ENCODE peak calls at places on chromosomes 3 and 15, in six cellular contexts. U is neural crest cell, G is colonic mucosa, K is astrocyte, T is ovary, D is HFF-Myc. F is an unnamed sample.

GRCh38 chr3:40096561-40097506 is 212.7 kb upstream of the EIF1B start:
- DNase-seq in U (no peak), G (no peak), K (peak; percentile 30), T (peak; percentile 38), D (no peak), F (no peak)

GRCh38 chr3:38283810-38284775 is 2.0 kb downstream of the SLC22A14 start:
- DNase-seq in U (no peak), G (no peak), K (peak; percentile 48), T (no peak), D (peak; percentile 52), F (no peak)

GRCh38 chr3:193796089-193796488 is 203.1 kb downstream of the OPA1 start:
- DNase-seq in U (no peak), G (no peak), K (no peak), T (no peak), D (no peak), F (peak; percentile 30)

GRCh38 chr15:66878761-66879160 is 176.7 kb downstream of the SMAD6 start:
- DNase-seq in U (no peak), G (no peak), K (no peak), T (no peak), D (no peak), F (no peak)

GRCh38 chr3:123449986-123450474 is 1.1 kb upstream of the ADCY5 start:
- DNase-seq in U (peak; percentile 23), G (no peak), K (no peak), T (peak; percentile 74), D (no peak), F (no peak)

GRCh38 chr3:180265551-180265950 is 228.8 kb upstream of the PEX5L start:
- DNase-seq in U (no peak), G (no peak), K (peak; percentile 75), T (peak; percentile 26), D (no peak), F (peak; percentile 28)

GRCh38 chr3:53646723-53647122 is 152.3 kb downstream of the CACNA1D start:
- DNase-seq in U (no peak), G (no peak), K (no peak), T (no peak), D (no peak), F (no peak)

GRCh38 chr3:104604326-104605010 is 762.2 kb upstream of the ALCAM start:
- DNase-seq in U (no peak), G (no peak), K (peak; percentile 17), T (no peak), D (peak; percentile 3), F (peak; percentile 33)

GRCh38 chr3:152419748-152420147 is 151.0 kb downstream of the MBNL1 start:
- DNase-seq in U (no peak), G (no peak), K (no peak), T (no peak), D (no peak), F (no peak)

GRCh38 chr3:1196997-1197396 is 104.2 kb downstream of the CNTN6 start:
- DNase-seq in U (no peak), G (no peak), K (no peak), T (no peak), D (no peak), F (no peak)

GRCh38 chr15:69753867-69754266 is 301.2 kb downstream of the RPLP1 start:
- DNase-seq in U (no peak), G (no peak), K (no peak), T (no peak), D (no peak), F (no peak)

GRCh38 chr15:70863450-70864218 is 9.7 kb upstream of the LARP6 start:
- DNase-seq in U (no peak), G (no peak), K (peak; percentile 92), T (no peak), D (no peak), F (peak; percentile 72)

GRCh38 chr3:12970684-12971083 is 102.5 kb downstream of the IQSEC1 start:
- DNase-seq in U (no peak), G (no peak), K (no peak), T (no peak), D (no peak), F (no peak)

GRCh38 chr3:27802425-27802824 is 80.3 kb upstream of the EOMES start:
- DNase-seq in U (no peak), G (no peak), K (no peak), T (no peak), D (no peak), F (no peak)

GRCh38 chr3:23739536-23739935 is 66.2 kb upstream of the UBE2E1 start:
- DNase-seq in U (no peak), G (no peak), K (peak; percentile 84), T (no peak), D (no peak), F (peak; percentile 58)

GRCh38 chr15:70507772-70508351 is 255.5 kb downstream of the UACA start:
- DNase-seq in U (no peak), G (no peak), K (peak; percentile 73), T (no peak), D (no peak), F (peak; percentile 77)

GRCh38 chr3:170740726-170741591 is 129.0 kb downstream of the RPL22L1 start:
- DNase-seq in U (no peak), G (peak; percentile 21), K (peak; percentile 78), T (peak; percentile 64), D (peak; percentile 96), F (peak; percentile 87)

GRCh38 chr3:117660941-117661635 is 951.5 kb downstream of the TUSC7 start:
- DNase-seq in U (no peak), G (no peak), K (peak; percentile 90), T (no peak), D (no peak), F (no peak)

GRCh38 chr3:113002676-113003075 is 11.9 kb downstream of the GTPBP8 start:
- DNase-seq in U (no peak), G (no peak), K (no peak), T (no peak), D (no peak), F (no peak)

GRCh38 chr3:146803746-146804145 is 198.6 kb upstream of the PLSCR5 start:
- DNase-seq in U (no peak), G (no peak), K (peak; percentile 83), T (no peak), D (peak; percentile 84), F (no peak)

GRCh38 chr15:68829068-68829467 is 8.4 kb upstream of the ANP32A start:
- DNase-seq in U (no peak), G (no peak), K (no peak), T (no peak), D (no peak), F (peak; percentile 40)

GRCh38 chr3:126341755-126342150 is 15.5 kb downstream of the KLF15 start:
- DNase-seq in U (no peak), G (no peak), K (no peak), T (no peak), D (no peak), F (no peak)

GRCh38 chr3:133136114-133137041 is 98.2 kb downstream of the TMEM108 start:
- DNase-seq in U (no peak), G (no peak), K (no peak), T (no peak), D (no peak), F (peak; percentile 35)

GRCh38 chr15:69074011-69074842 is 59.7 kb downstream of the NOX5 start:
- DNase-seq in U (peak; percentile 46), G (peak; percentile 87), K (peak; percentile 66), T (no peak), D (peak; percentile 22), F (peak; percentile 73)

GRCh38 chr3:157868168-157868567 is 238.1 kb downstream of the SHOX2 start:
- DNase-seq in U (no peak), G (no peak), K (peak; percentile 42), T (no peak), D (no peak), F (peak; percentile 14)

GRCh38 chr3:50164056-50164455 is 8.9 kb downstream of the SEMA3F start:
- DNase-seq in U (no peak), G (peak; percentile 77), K (peak; percentile 92), T (peak; percentile 70), D (peak; percentile 56), F (peak; percentile 98)

GRCh38 chr3:50806806-50807205 is 132.1 kb downstream of the DOCK3 start:
- DNase-seq in U (no peak), G (no peak), K (peak; percentile 25), T (no peak), D (no peak), F (no peak)

GRCh38 chr15:59686389-59686788 is 2.7 kb downstream of the BNIP2 start:
- DNase-seq in U (no peak), G (peak; percentile 32), K (no peak), T (no peak), D (no peak), F (no peak)

GRCh38 chr3:30681276-30682211 is 75.1 kb downstream of the TGFBR2 start:
- DNase-seq in U (no peak), G (peak; percentile 29), K (peak; percentile 50), T (peak; percentile 56), D (peak; percentile 87), F (peak; percentile 12)

GRCh38 chr3:74897006-74897405 is 282.5 kb upstream of the CNTN3 start:
- DNase-seq in U (no peak), G (no peak), K (no peak), T (no peak), D (no peak), F (peak; percentile 11)
- TF ChIP-seq CTCF in U (peak; percentile 52), G (no peak), K (no peak), T (no peak), D (no peak), F (peak; percentile 21)

DNA sequence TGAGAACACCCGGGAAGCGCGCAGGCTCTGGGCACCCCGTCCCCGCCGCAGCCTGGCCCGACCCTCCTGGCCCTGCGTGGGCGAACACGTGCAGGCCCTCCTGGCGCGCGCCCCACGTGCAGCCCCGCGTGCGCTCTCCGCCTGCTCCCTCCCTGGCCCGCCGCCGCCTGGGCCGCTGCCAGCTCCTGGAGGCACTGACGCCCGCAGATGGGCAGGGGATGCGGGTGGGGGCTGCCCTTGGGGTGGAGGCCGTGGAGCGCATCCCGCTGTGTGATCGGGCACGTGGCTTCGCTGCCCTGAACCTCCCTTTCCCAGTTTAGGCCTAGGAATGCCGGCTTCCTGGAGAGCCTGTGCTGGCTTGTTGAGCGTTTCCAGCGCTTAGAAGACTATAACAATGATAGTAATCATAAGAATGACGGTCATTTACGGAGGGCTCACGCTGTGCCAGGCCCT is 104.6 kb upstream of the SLC6A6 start:
- DNase-seq in U (no peak), G (no peak), K (peak; percentile 21), T (peak; percentile 92), D (no peak), F (no peak)
- TF ChIP-seq CTCF in U (no peak), G (no peak), K (no peak), T (no peak), D (no peak), F (no peak)

GRCh38 chr3:57065588-57065987 is 5.1 kb downstream of the SPATA12 start:
- DNase-seq in U (no peak), G (no peak), K (peak; percentile 85), T (no peak), D (no peak), F (no peak)
- TF ChIP-seq CTCF in U (no peak), G (no peak), K (no peak), T (no peak), D (no peak), F (no peak)

DNA sequence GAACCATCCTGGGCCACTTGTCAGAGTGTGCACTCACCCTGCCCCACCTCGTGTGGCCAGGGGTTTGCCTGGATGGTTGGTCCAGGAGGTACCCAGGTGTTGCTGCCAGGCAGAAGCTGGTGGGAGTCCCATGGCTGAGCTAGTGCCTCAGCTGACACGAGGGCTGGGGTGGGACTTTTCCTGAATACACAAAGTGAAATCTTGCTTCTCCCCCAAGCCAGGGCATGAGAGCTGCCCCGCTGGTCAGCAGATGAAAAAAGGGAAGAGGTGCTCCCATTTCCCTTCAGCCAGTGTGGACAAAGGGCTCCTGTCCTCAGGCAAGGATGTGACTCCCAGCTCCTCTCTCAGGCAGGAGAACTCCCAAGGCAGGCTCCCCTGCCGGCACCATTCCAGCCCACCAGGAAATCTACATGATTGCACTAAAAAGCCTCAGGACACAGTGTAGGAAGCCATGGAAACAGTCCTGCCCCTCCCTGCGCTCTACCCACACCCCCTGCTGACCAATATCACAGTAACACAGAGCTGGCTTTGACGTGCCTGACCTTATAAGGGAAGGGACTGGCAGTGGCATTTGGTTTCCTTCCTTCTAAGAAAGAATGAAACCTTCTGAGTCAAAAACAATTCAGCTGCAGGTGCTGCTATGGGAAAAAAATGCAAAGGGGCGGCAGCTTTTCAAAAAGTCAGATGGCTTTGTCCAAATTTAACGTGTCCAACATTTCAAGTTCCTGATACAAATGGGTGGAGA is 33.9 kb downstream of the MYO5C start:
- DNase-seq in U (peak; percentile 52), G (peak; percentile 33), K (peak; percentile 90), T (no peak), D (peak; percentile 78), F (peak; percentile 95)
- TF ChIP-seq CTCF in U (peak; percentile 36), G (no peak), K (no peak), T (no peak), D (peak; percentile 6), F (peak; percentile 12)

F was measured in MCF 10A.